ENCODE peak calls at places on chromosome 18, in nine cellular contexts. One of them, this sample, is unnamed.
A peak's percentile ranks its signal among the peaks of the same experiment; 100 is the strongest.

GRCh38 chr18:22609642-22610041 is 191.9 kb upstream of the CTAGE1 start:
- DNase-seq in right lobe of liver: peak; percentile 69
- DNase-seq in heart left ventricle: peak; percentile 73
- DNase-seq in HepG2: peak; percentile 16
- DNase-seq in gastrocnemius medialis: no peak
- DNase-seq in Peyer's patch: no peak
- DNase-seq in HCT116: no peak
- DNase-seq in A549: peak; percentile 67
- DNase-seq in transverse colon: peak; percentile 47
- DNase-seq in this sample: no peak

GRCh38 chr18:27276886-27277285 is 91.8 kb upstream of the CHST9 start:
- DNase-seq in right lobe of liver: no peak
- DNase-seq in heart left ventricle: no peak
- DNase-seq in HepG2: no peak
- DNase-seq in gastrocnemius medialis: no peak
- DNase-seq in Peyer's patch: no peak
- DNase-seq in HCT116: no peak
- DNase-seq in A549: no peak
- DNase-seq in transverse colon: no peak
- DNase-seq in this sample: no peak

GRCh38 chr18:36035253-36035652 is 32.1 kb downstream of the RPRD1A start:
- DNase-seq in right lobe of liver: no peak
- DNase-seq in heart left ventricle: no peak
- DNase-seq in HepG2: no peak
- DNase-seq in gastrocnemius medialis: no peak
- DNase-seq in Peyer's patch: no peak
- DNase-seq in HCT116: no peak
- DNase-seq in A549: no peak
- DNase-seq in transverse colon: no peak
- DNase-seq in this sample: no peak

GRCh38 chr18:77074431-77074830 is 58.2 kb downstream of the MBP start:
- DNase-seq in right lobe of liver: no peak
- DNase-seq in heart left ventricle: no peak
- DNase-seq in HepG2: no peak
- DNase-seq in gastrocnemius medialis: no peak
- DNase-seq in Peyer's patch: no peak
- DNase-seq in HCT116: no peak
- DNase-seq in A549: no peak
- DNase-seq in transverse colon: no peak
- DNase-seq in this sample: no peak

GRCh38 chr18:75489493-75490190 is 62.1 kb upstream of the SMIM21 start:
- DNase-seq in right lobe of liver: no peak
- DNase-seq in heart left ventricle: no peak
- DNase-seq in HepG2: peak; percentile 7
- DNase-seq in gastrocnemius medialis: no peak
- DNase-seq in Peyer's patch: no peak
- DNase-seq in HCT116: peak; percentile 81
- DNase-seq in A549: peak; percentile 86
- DNase-seq in transverse colon: no peak
- DNase-seq in this sample: no peak

GRCh38 chr18:22539045-22539444 is 121.3 kb upstream of the CTAGE1 start:
- DNase-seq in right lobe of liver: no peak
- DNase-seq in heart left ventricle: no peak
- DNase-seq in HepG2: no peak
- DNase-seq in gastrocnemius medialis: peak; percentile 38
- DNase-seq in Peyer's patch: no peak
- DNase-seq in HCT116: no peak
- DNase-seq in A549: no peak
- DNase-seq in transverse colon: no peak
- DNase-seq in this sample: peak; percentile 79

GRCh38 chr18:32442575-32442974 is 28.1 kb downstream of the GAREM1 start:
- DNase-seq in right lobe of liver: no peak
- DNase-seq in heart left ventricle: no peak
- DNase-seq in HepG2: no peak
- DNase-seq in gastrocnemius medialis: no peak
- DNase-seq in Peyer's patch: no peak
- DNase-seq in HCT116: no peak
- DNase-seq in A549: no peak
- DNase-seq in transverse colon: no peak
- DNase-seq in this sample: no peak

GRCh38 chr18:79355433-79356335 is 40.0 kb upstream of the NFATC1 start:
- DNase-seq in right lobe of liver: no peak
- DNase-seq in heart left ventricle: no peak
- DNase-seq in HepG2: no peak
- DNase-seq in gastrocnemius medialis: no peak
- DNase-seq in Peyer's patch: no peak
- DNase-seq in HCT116: no peak
- DNase-seq in A549: no peak
- DNase-seq in transverse colon: no peak
- DNase-seq in this sample: no peak

GRCh38 chr18:31098878-31099277 is 3.3 kb downstream of the DSC2 start:
- DNase-seq in right lobe of liver: no peak
- DNase-seq in heart left ventricle: no peak
- DNase-seq in HepG2: peak; percentile 28
- DNase-seq in gastrocnemius medialis: no peak
- DNase-seq in Peyer's patch: no peak
- DNase-seq in HCT116: no peak
- DNase-seq in A549: no peak
- DNase-seq in transverse colon: no peak
- DNase-seq in this sample: no peak

GRCh38 chr18:54812885-54813284 is 15.4 kb upstream of the RAB27B start:
- DNase-seq in right lobe of liver: no peak
- DNase-seq in heart left ventricle: no peak
- DNase-seq in HepG2: no peak
- DNase-seq in gastrocnemius medialis: no peak
- DNase-seq in Peyer's patch: no peak
- DNase-seq in HCT116: no peak
- DNase-seq in A549: no peak
- DNase-seq in transverse colon: no peak
- DNase-seq in this sample: no peak

GRCh38 chr18:9140381-9140780 is 3.8 kb downstream of the ANKRD12 start:
- DNase-seq in right lobe of liver: no peak
- DNase-seq in heart left ventricle: no peak
- DNase-seq in HepG2: no peak
- DNase-seq in gastrocnemius medialis: no peak
- DNase-seq in Peyer's patch: no peak
- DNase-seq in HCT116: no peak
- DNase-seq in A549: no peak
- DNase-seq in transverse colon: no peak
- DNase-seq in this sample: no peak
- H3K4me3 ChIP-seq in right lobe of liver: no peak overlapping the region
- H3K4me3 ChIP-seq in heart left ventricle: no peak overlapping the region
- H3K4me3 ChIP-seq in HepG2: no peak overlapping the region
- H3K4me3 ChIP-seq in gastrocnemius medialis: no peak overlapping the region
- H3K4me3 ChIP-seq in Peyer's patch: no peak overlapping the region
- H3K4me3 ChIP-seq in HCT116: no peak overlapping the region
- H3K4me3 ChIP-seq in A549: no peak overlapping the region
- H3K4me3 ChIP-seq in transverse colon: no peak overlapping the region
- H3K4me3 ChIP-seq in this sample: no peak overlapping the region

GRCh38 chr18:50586710-50587109 is 26.8 kb downstream of the MAPK4 start:
- DNase-seq in right lobe of liver: no peak
- DNase-seq in heart left ventricle: no peak
- DNase-seq in HepG2: no peak
- DNase-seq in gastrocnemius medialis: no peak
- DNase-seq in Peyer's patch: no peak
- DNase-seq in HCT116: no peak
- DNase-seq in A549: no peak
- DNase-seq in transverse colon: no peak
- DNase-seq in this sample: no peak
- TF ChIP-seq CTCF in right lobe of liver: peak; percentile 39
- TF ChIP-seq CTCF in heart left ventricle: no peak
- TF ChIP-seq CTCF in HepG2: peak; percentile 5
- TF ChIP-seq CTCF in gastrocnemius medialis: no peak
- TF ChIP-seq CTCF in Peyer's patch: no peak
- TF ChIP-seq CTCF in HCT116: peak; percentile 25
- TF ChIP-seq CTCF in A549: no peak
- TF ChIP-seq CTCF in transverse colon: no peak
- TF ChIP-seq CTCF in this sample: no peak

GRCh38 chr18:2571200-2572143 is at the start of the genes METTL4 and NDC80:
- DNase-seq in right lobe of liver: peak; percentile 87
- DNase-seq in heart left ventricle: peak; percentile 88
- DNase-seq in HepG2: peak; percentile 85
- DNase-seq in gastrocnemius medialis: peak; percentile 62
- DNase-seq in Peyer's patch: peak; percentile 81
- DNase-seq in HCT116: peak; percentile 79
- DNase-seq in A549: peak; percentile 90
- DNase-seq in transverse colon: peak; percentile 89
- DNase-seq in this sample: peak; percentile 88
- TF ChIP-seq POLR2A in right lobe of liver: no peak
- TF ChIP-seq POLR2A in heart left ventricle: no peak
- TF ChIP-seq POLR2A in HepG2: peak; percentile 71
- TF ChIP-seq POLR2A in gastrocnemius medialis: peak; percentile 29
- TF ChIP-seq POLR2A in Peyer's patch: peak; percentile 66
- TF ChIP-seq POLR2A in HCT116: peak; percentile 55
- TF ChIP-seq POLR2A in A549: peak; percentile 46
- TF ChIP-seq POLR2A in transverse colon: peak; percentile 70
- TF ChIP-seq POLR2A in this sample: no peak

GRCh38 chr18:9831723-9832199 is 54.0 kb upstream of the TXNDC2 start:
- DNase-seq in right lobe of liver: no peak
- DNase-seq in heart left ventricle: no peak
- DNase-seq in HepG2: no peak
- DNase-seq in gastrocnemius medialis: no peak
- DNase-seq in Peyer's patch: no peak
- DNase-seq in HCT116: no peak
- DNase-seq in A549: no peak
- DNase-seq in transverse colon: no peak
- DNase-seq in this sample: no peak

GRCh38 chr18:9832871-9833270 is 52.9 kb upstream of the TXNDC2 start:
- DNase-seq in right lobe of liver: no peak
- DNase-seq in heart left ventricle: no peak
- DNase-seq in HepG2: no peak
- DNase-seq in gastrocnemius medialis: no peak
- DNase-seq in Peyer's patch: no peak
- DNase-seq in HCT116: no peak
- DNase-seq in A549: no peak
- DNase-seq in transverse colon: no peak
- DNase-seq in this sample: no peak

GRCh38 chr18:9835796-9836195 is 50.0 kb upstream of the TXNDC2 start:
- DNase-seq in right lobe of liver: no peak
- DNase-seq in heart left ventricle: no peak
- DNase-seq in HepG2: no peak
- DNase-seq in gastrocnemius medialis: no peak
- DNase-seq in Peyer's patch: no peak
- DNase-seq in HCT116: no peak
- DNase-seq in A549: no peak
- DNase-seq in transverse colon: no peak
- DNase-seq in this sample: no peak

GRCh38 chr18:9835112-9835755 is 50.5 kb upstream of the TXNDC2 start:
- DNase-seq in right lobe of liver: no peak
- DNase-seq in heart left ventricle: no peak
- DNase-seq in HepG2: no peak
- DNase-seq in gastrocnemius medialis: no peak
- DNase-seq in Peyer's patch: no peak
- DNase-seq in HCT116: no peak
- DNase-seq in A549: no peak
- DNase-seq in transverse colon: no peak
- DNase-seq in this sample: no peak

DNA sequence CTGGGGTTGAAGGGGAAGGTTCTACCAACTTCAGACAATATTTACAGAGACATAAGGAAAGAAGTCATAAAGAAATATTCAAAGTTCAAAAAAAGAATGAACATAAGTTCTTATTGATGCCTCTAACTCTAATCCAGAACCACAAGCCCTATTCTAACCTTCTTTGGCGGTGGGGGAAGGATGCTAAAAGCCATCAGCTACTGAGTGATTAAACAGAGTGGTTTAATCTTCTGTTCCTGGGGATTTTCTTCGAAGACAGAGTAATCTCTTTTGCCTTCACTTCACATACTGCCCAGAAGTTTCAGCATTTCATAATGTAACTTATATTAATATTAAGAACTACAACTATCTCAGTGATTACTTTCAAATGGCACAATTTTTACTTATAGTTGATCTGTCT is 51.2 kb upstream of the TXNDC2 start:
- DNase-seq in right lobe of liver: no peak
- DNase-seq in heart left ventricle: no peak
- DNase-seq in HepG2: no peak
- DNase-seq in gastrocnemius medialis: no peak
- DNase-seq in Peyer's patch: no peak
- DNase-seq in HCT116: no peak
- DNase-seq in A549: no peak
- DNase-seq in transverse colon: no peak
- DNase-seq in this sample: no peak
- H3K4me3 ChIP-seq in right lobe of liver: no peak overlapping the region
- H3K4me3 ChIP-seq in heart left ventricle: no peak overlapping the region
- H3K4me3 ChIP-seq in HepG2: no peak overlapping the region
- H3K4me3 ChIP-seq in gastrocnemius medialis: no peak overlapping the region
- H3K4me3 ChIP-seq in Peyer's patch: no peak overlapping the region
- H3K4me3 ChIP-seq in HCT116: no peak overlapping the region
- H3K4me3 ChIP-seq in A549: no peak overlapping the region
- H3K4me3 ChIP-seq in transverse colon: no peak overlapping the region
- H3K4me3 ChIP-seq in this sample: no peak overlapping the region

GRCh38 chr18:629303-630150 is 27.9 kb upstream of the TYMS start:
- DNase-seq in right lobe of liver: no peak
- DNase-seq in heart left ventricle: no peak
- DNase-seq in HepG2: no peak
- DNase-seq in gastrocnemius medialis: no peak
- DNase-seq in Peyer's patch: no peak
- DNase-seq in HCT116: no peak
- DNase-seq in A549: no peak
- DNase-seq in transverse colon: no peak
- DNase-seq in this sample: no peak
- TF ChIP-seq CTCF in right lobe of liver: no peak
- TF ChIP-seq CTCF in heart left ventricle: no peak
- TF ChIP-seq CTCF in HepG2: no peak
- TF ChIP-seq CTCF in gastrocnemius medialis: no peak
- TF ChIP-seq CTCF in Peyer's patch: no peak
- TF ChIP-seq CTCF in HCT116: no peak
- TF ChIP-seq CTCF in A549: no peak
- TF ChIP-seq CTCF in transverse colon: no peak
- TF ChIP-seq CTCF in this sample: no peak

DNA sequence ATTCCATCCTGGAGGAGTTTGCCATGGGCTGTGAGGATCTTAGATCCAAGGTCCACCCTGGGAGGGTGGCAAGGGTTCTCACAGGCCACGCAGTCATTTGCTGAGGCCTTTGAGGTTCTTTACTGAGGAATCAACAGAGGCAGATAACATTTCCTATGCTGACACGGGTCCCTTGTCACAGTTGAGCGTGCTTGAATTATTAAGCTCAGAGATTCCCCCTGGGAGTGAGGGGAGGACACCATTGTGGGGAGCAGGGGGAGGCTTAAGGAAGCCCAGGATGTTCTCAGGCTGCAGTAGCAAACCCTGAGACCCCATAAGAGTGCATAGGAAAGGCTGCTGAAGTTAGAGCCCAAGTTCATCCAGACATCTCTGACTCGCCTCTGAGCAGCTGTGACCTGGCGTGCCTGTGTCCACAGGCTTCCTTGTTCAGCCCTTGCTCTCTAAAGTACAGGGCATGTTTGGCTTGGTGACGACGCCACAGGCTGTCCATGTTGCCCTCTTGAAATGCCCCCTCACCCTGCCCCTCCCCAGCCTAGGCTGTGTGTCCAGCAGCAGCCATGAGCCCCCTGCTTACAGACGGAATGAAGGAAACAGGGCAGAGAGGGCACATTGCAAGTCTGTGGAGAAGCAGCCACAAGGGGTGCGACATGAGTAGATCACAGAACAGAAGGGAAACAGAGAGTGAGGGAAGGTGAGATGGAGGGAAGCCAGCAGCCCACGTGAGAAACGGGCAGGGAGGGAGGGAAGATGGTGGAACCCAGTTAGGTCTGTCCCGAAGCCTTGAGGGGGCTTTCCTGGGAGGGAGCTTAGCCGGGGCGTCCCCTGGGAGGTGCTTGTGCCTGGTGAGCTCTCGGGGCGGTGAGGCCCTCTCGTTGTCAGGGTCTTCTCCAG is 34.0 kb downstream of the NAPG start:
- DNase-seq in right lobe of liver: no peak
- DNase-seq in heart left ventricle: no peak
- DNase-seq in HepG2: no peak
- DNase-seq in gastrocnemius medialis: no peak
- DNase-seq in Peyer's patch: no peak
- DNase-seq in HCT116: no peak
- DNase-seq in A549: no peak
- DNase-seq in transverse colon: no peak
- DNase-seq in this sample: peak; percentile 69
- TF ChIP-seq POLR2A in right lobe of liver: no peak
- TF ChIP-seq POLR2A in heart left ventricle: no peak
- TF ChIP-seq POLR2A in HepG2: no peak
- TF ChIP-seq POLR2A in gastrocnemius medialis: no peak
- TF ChIP-seq POLR2A in Peyer's patch: no peak
- TF ChIP-seq POLR2A in HCT116: no peak
- TF ChIP-seq POLR2A in A549: no peak
- TF ChIP-seq POLR2A in transverse colon: no peak
- TF ChIP-seq POLR2A in this sample: no peak

This sample was measured in sigmoid colon.